ENCODE peak calls at places on chromosomes 1 and 21, in seven cellular contexts. One of them, this sample, is unnamed.
A peak's percentile ranks its signal among the peaks of the same experiment; 100 is the strongest.

GRCh38 chr1:23394664-23395063 is 25.0 kb upstream of the ZNF436 start:
- DNase-seq in AG10803: peak; percentile 96
- DNase-seq in HT-29: no peak
- DNase-seq in mucosa of gallbladder: peak; percentile 72
- DNase-seq in amniotic stem cell: no peak
- DNase-seq in NCI-H2081: no peak
- DNase-seq in GM18507: no peak
- DNase-seq in this sample: no peak

GRCh38 chr1:24996983-24997893 is 67.2 kb upstream of the RUNX3 start:
- DNase-seq in AG10803: no peak
- DNase-seq in GM18507: no peak
- DNase-seq in HT-29: no peak
- DNase-seq in NCI-H2081: no peak
- DNase-seq in amniotic stem cell: no peak
- DNase-seq in mucosa of gallbladder: no peak
- DNase-seq in this sample: no peak

GRCh38 chr1:68213843-68214242 is 18.5 kb downstream of the WLS start:
- DNase-seq in HT-29: peak; percentile 72
- DNase-seq in GM18507: no peak
- DNase-seq in NCI-H2081: peak; percentile 82
- DNase-seq in amniotic stem cell: no peak
- DNase-seq in mucosa of gallbladder: peak; percentile 88
- DNase-seq in AG10803: peak; percentile 65
- DNase-seq in this sample: no peak

GRCh38 chr1:94919241-94920030 is 7.5 kb downstream of the CNN3 start:
- DNase-seq in amniotic stem cell: no peak
- DNase-seq in AG10803: peak; percentile 51
- DNase-seq in GM18507: no peak
- DNase-seq in HT-29: no peak
- DNase-seq in mucosa of gallbladder: no peak
- DNase-seq in NCI-H2081: peak; percentile 69
- DNase-seq in this sample: no peak

GRCh38 chr1:14672030-14672429 is 73.5 kb downstream of the KAZN start:
- DNase-seq in mucosa of gallbladder: no peak
- DNase-seq in HT-29: no peak
- DNase-seq in GM18507: no peak
- DNase-seq in NCI-H2081: no peak
- DNase-seq in AG10803: no peak
- DNase-seq in amniotic stem cell: no peak
- DNase-seq in this sample: no peak

GRCh38 chr1:110440877-110441276 is 10.1 kb upstream of the PROK1 start:
- DNase-seq in amniotic stem cell: no peak
- DNase-seq in AG10803: peak; percentile 71
- DNase-seq in HT-29: no peak
- DNase-seq in NCI-H2081: no peak
- DNase-seq in mucosa of gallbladder: no peak
- DNase-seq in GM18507: no peak
- DNase-seq in this sample: no peak

GRCh38 chr1:175870217-175870616 is 126.8 kb upstream of the TNR start:
- DNase-seq in amniotic stem cell: no peak
- DNase-seq in mucosa of gallbladder: no peak
- DNase-seq in NCI-H2081: no peak
- DNase-seq in AG10803: no peak
- DNase-seq in GM18507: no peak
- DNase-seq in HT-29: no peak
- DNase-seq in this sample: no peak

GRCh38 chr1:21950734-21951575 is 13.8 kb upstream of the HSPG2 start:
- DNase-seq in mucosa of gallbladder: no peak
- DNase-seq in GM18507: no peak
- DNase-seq in AG10803: no peak
- DNase-seq in NCI-H2081: no peak
- DNase-seq in amniotic stem cell: no peak
- DNase-seq in HT-29: no peak
- DNase-seq in this sample: no peak

GRCh38 chr1:206923009-206923960 is 1.5 kb upstream of the FCMR start:
- DNase-seq in GM18507: peak; percentile 43
- DNase-seq in NCI-H2081: no peak
- DNase-seq in HT-29: no peak
- DNase-seq in amniotic stem cell: no peak
- DNase-seq in mucosa of gallbladder: peak; percentile 42
- DNase-seq in AG10803: no peak
- DNase-seq in this sample: no peak

GRCh38 chr1:226637147-226637935 is 88.8 kb downstream of the STUM start:
- DNase-seq in NCI-H2081: no peak
- DNase-seq in HT-29: no peak
- DNase-seq in mucosa of gallbladder: no peak
- DNase-seq in amniotic stem cell: no peak
- DNase-seq in GM18507: no peak
- DNase-seq in AG10803: peak; percentile 52
- DNase-seq in this sample: no peak

GRCh38 chr1:235892734-235893413 is 26.2 kb upstream of the LYST start:
- DNase-seq in HT-29: no peak
- DNase-seq in GM18507: no peak
- DNase-seq in amniotic stem cell: no peak
- DNase-seq in mucosa of gallbladder: no peak
- DNase-seq in AG10803: no peak
- DNase-seq in NCI-H2081: no peak
- DNase-seq in this sample: peak; percentile 77

GRCh38 chr1:231278100-231278790 is 37.2 kb downstream of the GNPAT start:
- DNase-seq in GM18507: no peak
- DNase-seq in NCI-H2081: peak; percentile 15
- DNase-seq in amniotic stem cell: no peak
- DNase-seq in AG10803: no peak
- DNase-seq in HT-29: no peak
- DNase-seq in mucosa of gallbladder: no peak
- DNase-seq in this sample: no peak

GRCh38 chr1:161440312-161440894 is 64.9 kb upstream of the FCGR2A start:
- DNase-seq in AG10803: peak; percentile 60
- DNase-seq in GM18507: peak; percentile 65
- DNase-seq in mucosa of gallbladder: no peak
- DNase-seq in amniotic stem cell: no peak
- DNase-seq in NCI-H2081: no peak
- DNase-seq in HT-29: peak; percentile 66
- DNase-seq in this sample: no peak

GRCh38 chr1:230708631-230709580 is 5.0 kb downstream of the AGT start:
- DNase-seq in HT-29: peak; percentile 59
- DNase-seq in AG10803: peak; percentile 45
- DNase-seq in mucosa of gallbladder: peak; percentile 89
- DNase-seq in GM18507: no peak
- DNase-seq in NCI-H2081: no peak
- DNase-seq in amniotic stem cell: no peak
- DNase-seq in this sample: peak; percentile 28

GRCh38 chr1:246281639-246282038 is 225.4 kb downstream of the SMYD3 start:
- DNase-seq in mucosa of gallbladder: no peak
- DNase-seq in GM18507: no peak
- DNase-seq in HT-29: no peak
- DNase-seq in AG10803: no peak
- DNase-seq in NCI-H2081: no peak
- DNase-seq in amniotic stem cell: no peak
- DNase-seq in this sample: peak; percentile 28

GRCh38 chr1:17540255-17541001 is 930 bp downstream of the ARHGEF10L start:
- DNase-seq in HT-29: no peak
- DNase-seq in AG10803: peak; percentile 57
- DNase-seq in mucosa of gallbladder: no peak
- DNase-seq in NCI-H2081: no peak
- DNase-seq in GM18507: no peak
- DNase-seq in amniotic stem cell: no peak
- DNase-seq in this sample: no peak

GRCh38 chr1:242240691-242241090 is 241.8 kb upstream of the MAP1LC3C start:
- DNase-seq in HT-29: peak; percentile 80
- DNase-seq in amniotic stem cell: no peak
- DNase-seq in AG10803: no peak
- DNase-seq in NCI-H2081: no peak
- DNase-seq in mucosa of gallbladder: no peak
- DNase-seq in GM18507: no peak
- DNase-seq in this sample: no peak

GRCh38 chr21:45432575-45433255 is 27.8 kb downstream of the COL18A1 start:
- DNase-seq in mucosa of gallbladder: no peak
- DNase-seq in GM18507: no peak
- DNase-seq in AG10803: no peak
- DNase-seq in HT-29: no peak
- DNase-seq in NCI-H2081: no peak
- DNase-seq in amniotic stem cell: peak; percentile 3
- DNase-seq in this sample: no peak

GRCh38 chr1:110190282-110190929 is 19.7 kb upstream of the KCNC4 start:
- DNase-seq in NCI-H2081: peak; percentile 77
- DNase-seq in amniotic stem cell: no peak
- DNase-seq in AG10803: no peak
- DNase-seq in mucosa of gallbladder: no peak
- DNase-seq in GM18507: no peak
- DNase-seq in HT-29: no peak
- DNase-seq in this sample: no peak

GRCh38 chr1:62417351-62417999 is 19.4 kb upstream of the USP1 start:
- DNase-seq in amniotic stem cell: no peak
- DNase-seq in AG10803: no peak
- DNase-seq in mucosa of gallbladder: no peak
- DNase-seq in NCI-H2081: no peak
- DNase-seq in HT-29: no peak
- DNase-seq in GM18507: no peak
- DNase-seq in this sample: no peak

GRCh38 chr1:34050711-34051485 is 114.1 kb downstream of the CSMD2 start:
- DNase-seq in HT-29: no peak
- DNase-seq in AG10803: no peak
- DNase-seq in GM18507: no peak
- DNase-seq in mucosa of gallbladder: no peak
- DNase-seq in amniotic stem cell: no peak
- DNase-seq in NCI-H2081: no peak
- DNase-seq in this sample: no peak

GRCh38 chr1:168386949-168387586 is 106.4 kb downstream of the TBX19 start:
- DNase-seq in GM18507: peak; percentile 12
- DNase-seq in AG10803: no peak
- DNase-seq in NCI-H2081: no peak
- DNase-seq in amniotic stem cell: no peak
- DNase-seq in mucosa of gallbladder: peak; percentile 74
- DNase-seq in HT-29: peak; percentile 54
- DNase-seq in this sample: no peak

GRCh38 chr1:89998306-89998705 is 3.4 kb downstream of the ZNF326 start:
- DNase-seq in mucosa of gallbladder: no peak
- DNase-seq in amniotic stem cell: no peak
- DNase-seq in GM18507: no peak
- DNase-seq in AG10803: peak; percentile 44
- DNase-seq in HT-29: no peak
- DNase-seq in NCI-H2081: no peak
- DNase-seq in this sample: no peak

GRCh38 chr1:228782662-228783414 is 47.6 kb downstream of the RHOU start:
- DNase-seq in HT-29: peak; percentile 83
- DNase-seq in AG10803: peak; percentile 35
- DNase-seq in mucosa of gallbladder: peak; percentile 82
- DNase-seq in GM18507: no peak
- DNase-seq in NCI-H2081: no peak
- DNase-seq in amniotic stem cell: no peak
- DNase-seq in this sample: no peak

GRCh38 chr1:35432231-35432630 is 125.0 kb downstream of the KIAA0319L start:
- DNase-seq in HT-29: no peak
- DNase-seq in amniotic stem cell: no peak
- DNase-seq in GM18507: no peak
- DNase-seq in AG10803: no peak
- DNase-seq in mucosa of gallbladder: no peak
- DNase-seq in NCI-H2081: no peak
- DNase-seq in this sample: no peak

GRCh38 chr1:155202731-155203515 is 4.8 kb downstream of the THBS3 start:
- DNase-seq in GM18507: no peak
- DNase-seq in NCI-H2081: no peak
- DNase-seq in HT-29: no peak
- DNase-seq in amniotic stem cell: no peak
- DNase-seq in AG10803: no peak
- DNase-seq in mucosa of gallbladder: no peak
- DNase-seq in this sample: no peak

This sample was measured in OCI-M1.